ENCODE peak calls at places on chromosomes 13 and 19, in four cellular contexts. R, I, T and U are unnamed samples.

GRCh38 chr19:771332-771785 is 20.4 kb downstream of the MISP start:
- DNase-seq in R (no peak), I (peak; percentile 55), T (no peak), U (no peak)

GRCh38 chr13:83057119-83057518 is 825.2 kb downstream of the SLITRK1 start:
- DNase-seq in I (no peak), T (no peak), R (no peak), U (no peak)

GRCh38 chr13:43303040-43303729 is 279.8 kb downstream of the DNAJC15 start:
- DNase-seq in R (peak; percentile 38), I (no peak), T (no peak), U (peak; percentile 67)

GRCh38 chr13:80035096-80035495 is 305.8 kb downstream of the SPRY2 start:
- DNase-seq in R (no peak), I (no peak), T (no peak), U (no peak)

GRCh38 chr19:535017-535835 is 3.7 kb downstream of the CDC34 start:
- DNase-seq in T (no peak), R (no peak), I (no peak), U (peak; percentile 39)

GRCh38 chr19:10269333-10270179 is 1.4 kb upstream of the ICAM1 start:
- DNase-seq in T (no peak), I (peak; percentile 47), R (no peak), U (peak; percentile 75)

GRCh38 chr13:27789153-27789494 is 3.2 kb upstream of the GSX1 start:
- DNase-seq in I (no peak), R (no peak), T (no peak), U (no peak)

GRCh38 chr13:43110658-43111057 is 87.3 kb downstream of the DNAJC15 start:
- DNase-seq in T (no peak), I (no peak), R (no peak), U (no peak)

GRCh38 chr13:78736142-78736541 is 77.2 kb upstream of the OBI1 start:
- DNase-seq in T (no peak), R (no peak), I (no peak), U (no peak)

GRCh38 chr19:42657551-42657950 is 62.8 kb upstream of the CEACAM8 start:
- DNase-seq in I (no peak), R (no peak), T (no peak), U (no peak)

GRCh38 chr19:16571689-16572331 is 405 bp downstream of the SLC35E1 start:
- DNase-seq in T (no peak), R (no peak), I (no peak), U (no peak)

GRCh38 chr13:114089751-114090400 is 42.5 kb downstream of the RASA3 start:
- DNase-seq in I (no peak), R (no peak), T (no peak), U (no peak)

GRCh38 chr13:97306646-97307045 is 84.5 kb downstream of the MBNL2 start:
- DNase-seq in R (no peak), T (no peak), I (no peak), U (no peak)

GRCh38 chr19:35000647-35001501 is 751 bp downstream of the GRAMD1A start:
- DNase-seq in I (no peak), R (peak; percentile 34), T (no peak), U (no peak)

GRCh38 chr13:80296638-80297037 is 44.3 kb downstream of the SPRY2 start:
- DNase-seq in T (no peak), I (no peak), R (no peak), U (no peak)

GRCh38 chr19:43372462-43372861 is 19.0 kb downstream of the CD177 start:
- DNase-seq in T (no peak), R (no peak), I (no peak), U (no peak)

GRCh38 chr19:51971624-51972023 is 15.0 kb downstream of the ZNF350 start:
- DNase-seq in R (no peak), T (no peak), I (no peak), U (no peak)

GRCh38 chr13:99746857-99747710 is 224.5 kb downstream of the ZIC5 start:
- DNase-seq in I (no peak), R (peak; percentile 31), T (no peak), U (no peak)

GRCh38 chr19:2695288-2695866 is 7.1 kb downstream of the GNG7 start:
- DNase-seq in I (no peak), T (no peak), R (no peak), U (no peak)

GRCh38 chr13:34546841-34547240 is 395.2 kb upstream of the NBEA start:
- DNase-seq in T (no peak), I (no peak), R (no peak), U (no peak)

GRCh38 chr19:52453324-52454094 is at the start of gene ZNF578:
- DNase-seq in R (peak; percentile 75), I (no peak), T (no peak), U (no peak)

GRCh38 chr13:45659536-45659935 is 42.6 kb upstream of the CBY2 start:
- DNase-seq in T (no peak), I (no peak), R (no peak), U (no peak)

GRCh38 chr19:24029941-24030636 is 56.9 kb upstream of the ZNF254 start:
- DNase-seq in I (no peak), T (no peak), R (no peak), U (peak; percentile 40)

GRCh38 chr19:3868770-3869456 is at the start of gene ZFR2:
- DNase-seq in T (no peak), R (no peak), I (peak; percentile 36), U (no peak)

GRCh38 chr13:51894239-51894638 is 32.5 kb downstream of the CCDC70 start:
- DNase-seq in I (no peak), R (no peak), T (no peak), U (no peak)

GRCh38 chr13:90321281-90321931 is 1026.1 kb upstream of the MIR17HG start:
- DNase-seq in T (no peak), I (no peak), R (no peak), U (no peak)
- TF ChIP-seq JUND in T (no peak), I (no peak), R (no peak), U (no peak)

DNA sequence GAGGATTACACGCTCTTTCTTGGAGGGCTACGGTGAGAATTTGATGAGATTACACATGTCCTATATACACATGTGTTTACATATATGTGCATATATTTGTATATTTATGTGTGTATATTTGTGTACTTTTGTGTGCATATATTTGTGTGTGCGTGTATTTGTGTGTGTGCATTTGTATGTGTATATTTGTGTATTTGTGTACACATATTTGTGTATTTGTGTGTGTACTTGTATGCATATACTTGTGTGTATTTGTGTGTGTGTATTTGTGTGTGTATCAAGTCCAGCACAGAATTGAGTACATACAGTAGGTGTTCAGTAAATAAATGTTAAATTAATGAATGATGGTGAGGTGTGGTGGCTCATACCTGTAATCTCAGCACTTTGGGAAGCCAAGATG is 1.8 kb downstream of the TMEM143 start:
- DNase-seq in R (no peak), T (no peak), I (no peak), U (no peak)
- TF ChIP-seq JUND in R (no peak), T (no peak), I (no peak), U (no peak)

GRCh38 chr13:73477441-73477840 is 418.6 kb downstream of the KLF5 start:
- DNase-seq in T (no peak), R (no peak), I (no peak), U (no peak)
- TF ChIP-seq JUND in T (no peak), R (no peak), I (no peak), U (no peak)

GRCh38 chr13:91269237-91269636 is 78.2 kb upstream of the MIR17HG start:
- DNase-seq in R (no peak), T (no peak), I (no peak), U (no peak)
- TF ChIP-seq JUND in R (no peak), T (no peak), I (no peak), U (no peak)

DNA sequence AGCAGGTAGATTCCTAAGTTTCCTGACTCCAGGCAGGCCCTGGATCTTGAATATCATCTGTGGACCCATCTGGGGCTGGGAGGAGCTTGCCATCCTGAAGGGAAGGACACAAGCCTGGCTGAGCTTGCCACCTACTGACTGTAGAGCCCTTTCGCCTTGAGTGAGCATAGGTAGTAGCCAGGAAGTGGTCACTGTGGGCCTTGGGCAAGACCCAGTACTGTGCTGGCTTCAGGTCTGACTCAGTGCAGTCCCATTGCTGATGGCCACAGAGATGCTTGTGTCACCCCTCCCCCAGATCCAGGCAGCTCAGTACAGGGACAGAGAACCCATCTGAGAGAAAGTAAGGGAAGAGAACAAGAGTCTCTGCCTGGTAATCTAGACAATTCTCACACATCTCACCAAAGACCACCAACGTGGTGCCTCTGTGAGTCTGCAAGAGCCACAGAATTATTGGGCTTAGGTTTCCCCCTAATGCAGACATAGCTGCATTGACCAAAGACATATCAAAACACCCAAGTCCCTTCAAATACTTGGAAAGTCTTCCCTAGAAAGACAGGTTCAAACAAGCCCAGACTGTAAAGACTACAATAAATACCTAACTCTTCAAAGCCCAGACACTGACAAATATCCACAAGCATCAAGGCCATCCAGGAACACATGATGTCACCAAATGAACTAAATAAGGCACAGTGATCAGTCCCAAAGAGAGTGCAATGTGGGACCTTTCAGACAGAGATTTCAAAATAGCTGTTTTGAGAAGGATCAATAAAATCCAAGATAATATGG is 108.2 kb upstream of the WASF3 start:
- DNase-seq in T (no peak), I (no peak), R (no peak), U (peak; percentile 16)
- TF ChIP-seq JUND in T (no peak), I (no peak), R (no peak), U (no peak)

GRCh38 chr13:38979891-38980627 is 10.6 kb downstream of the STOML3 start:
- DNase-seq in R (no peak), T (no peak), I (no peak), U (no peak)
- TF ChIP-seq JUND in R (no peak), T (no peak), I (no peak), U (no peak)

DNA sequence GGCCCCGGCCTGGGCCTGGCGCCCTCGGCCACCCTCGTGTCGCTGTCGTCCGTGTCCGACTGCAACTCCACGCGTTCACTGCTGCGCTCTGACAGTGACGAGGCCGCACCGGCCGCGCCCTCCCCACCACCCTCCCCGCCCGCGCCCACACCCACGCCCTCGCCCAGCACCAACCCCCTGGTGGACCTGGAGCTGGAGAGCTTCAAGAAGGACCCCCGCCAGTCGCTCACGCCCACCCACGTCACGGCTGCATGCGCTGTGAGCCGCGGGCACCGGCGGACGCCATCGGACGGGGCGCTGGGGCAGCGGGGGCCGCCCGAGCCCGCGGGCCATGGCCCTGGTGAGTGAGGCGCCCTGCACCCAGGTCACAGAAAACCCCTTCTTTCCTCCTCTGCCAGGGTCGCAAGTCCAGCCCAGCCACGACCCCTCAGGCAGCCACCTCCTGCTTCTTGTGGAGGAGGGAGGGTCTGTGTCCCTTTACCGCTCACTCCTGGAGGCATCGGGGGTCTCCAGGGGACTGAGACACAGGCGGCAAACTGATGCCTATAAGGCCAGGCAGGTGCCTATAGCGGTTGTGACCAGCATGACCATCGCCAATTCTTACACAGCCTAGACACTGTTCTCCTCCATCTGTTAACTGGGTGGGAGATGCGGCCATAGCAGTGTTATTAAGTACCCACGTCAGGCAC is 4.2 kb downstream of the TTC9B start:
- DNase-seq in T (no peak), I (no peak), R (no peak), U (no peak)
- TF ChIP-seq JUND in T (no peak), I (no peak), R (no peak), U (no peak)

DNA sequence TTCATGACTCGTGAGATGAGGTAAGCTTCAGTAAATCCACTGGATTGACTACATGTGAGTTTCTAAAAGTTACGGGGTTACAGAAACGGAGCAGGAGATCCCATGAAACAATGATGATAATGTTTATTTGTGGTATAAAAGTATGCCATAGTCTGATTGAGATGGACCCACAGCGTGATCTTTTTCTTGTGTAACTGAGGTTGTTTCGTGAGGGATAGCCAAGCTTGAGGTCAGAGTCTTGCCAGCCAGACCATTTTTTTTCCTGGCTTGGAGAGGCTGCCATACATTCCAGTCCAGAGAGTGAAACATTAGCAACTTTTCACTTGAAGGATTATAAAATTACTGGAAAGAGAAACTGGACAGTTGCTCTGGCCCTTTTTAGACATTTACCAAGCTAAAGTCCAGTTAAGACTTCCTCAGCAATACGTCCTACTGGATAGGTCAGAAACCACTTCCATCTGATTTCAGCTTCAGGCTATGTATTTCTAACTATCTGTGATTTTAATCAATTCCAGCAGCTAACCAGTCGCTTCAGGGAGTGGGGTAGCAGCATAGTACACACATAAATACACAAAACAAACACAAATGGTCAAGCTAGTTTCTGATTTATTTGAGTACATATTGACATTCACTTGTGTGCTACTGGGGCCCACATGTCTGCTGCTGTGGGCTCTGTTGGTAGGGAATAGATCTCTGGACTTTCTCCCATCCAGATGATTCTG is 194.6 kb downstream of the POSTN start:
- DNase-seq in T (no peak), I (no peak), R (no peak), U (peak; percentile 87)
- TF ChIP-seq JUND in T (no peak), I (no peak), R (no peak), U (peak; percentile 62)